ENCODE peak calls at places on chromosome 21, in eight cellular contexts. U, C, V, Z, N, R, O and M are unnamed samples.

GRCh38 chr21:45383615-45384201 is 21.3 kb upstream of the COL18A1 start:
- DNase-seq in N (no peak), R (no peak), V (no peak), Z (no peak), U (no peak), O (no peak), C (no peak), M (no peak)

GRCh38 chr21:31865429-31865970 is 7.3 kb upstream of the HUNK start:
- DNase-seq in N (no peak), C (no peak), O (no peak), Z (no peak), V (no peak), R (no peak), U (no peak), M (no peak)

GRCh38 chr21:20004353-20004752 is 993.9 kb upstream of the NCAM2 start:
- DNase-seq in N (peak), C (no peak), R (no peak), U (no peak), O (no peak), Z (no peak), V (no peak), M (no peak)

GRCh38 chr21:45528028-45528705 is 14.1 kb downstream of the SLC19A1 start:
- DNase-seq in Z (no peak), C (no peak), R (no peak), U (no peak), N (no peak), V (peak), O (no peak), M (no peak)

GRCh38 chr21:22597660-22598255 is 1599.5 kb downstream of the NCAM2 start:
- DNase-seq in V (no peak), C (no peak), Z (no peak), U (no peak), O (no peak), N (no peak), R (no peak), M (no peak)

GRCh38 chr21:43818685-43819084 is 29.3 kb downstream of the RRP1 start:
- DNase-seq in C (no peak), R (no peak), O (no peak), Z (no peak), V (no peak), N (no peak), U (no peak), M (no peak)

GRCh38 chr21:29145354-29145782 is 14.9 kb downstream of the MAP3K7CL start:
- DNase-seq in V (no peak), U (peak), O (no peak), C (no peak), N (peak), Z (peak), R (no peak), M (peak)

GRCh38 chr21:32861871-32862270 is 90.3 kb upstream of the PAXBP1 start:
- DNase-seq in Z (no peak), N (no peak), C (no peak), U (no peak), O (no peak), R (no peak), V (no peak), M (no peak)

GRCh38 chr21:40466893-40467483 is 380.0 kb downstream of the DSCAM start:
- DNase-seq in C (no peak), N (no peak), Z (no peak), U (no peak), R (no peak), O (no peak), V (no peak), M (peak)

GRCh38 chr21:29018540-29018939 is 609 bp downstream of the RWDD2B start:
- DNase-seq in O (no peak), V (no peak), C (no peak), R (no peak), N (no peak), U (peak), Z (no peak), M (no peak)

GRCh38 chr21:17343055-17343454 is 169.8 kb upstream of the CXADR start:
- DNase-seq in C (no peak), O (no peak), R (no peak), U (no peak), V (no peak), Z (no peak), N (no peak), M (no peak)

GRCh38 chr21:43266534-43266933 is 97.7 kb downstream of the CRYAA start:
- DNase-seq in V (no peak), U (no peak), C (no peak), N (no peak), R (no peak), Z (no peak), O (no peak), M (no peak)

GRCh38 chr21:41636636-41637625 is 129.0 kb upstream of the TMPRSS2 start:
- DNase-seq in O (no peak), C (no peak), N (peak), V (no peak), Z (no peak), U (no peak), R (no peak), M (no peak)

GRCh38 chr21:33546076-33546475 is 3.2 kb downstream of the SON start:
- DNase-seq in Z (no peak), V (no peak), O (no peak), C (no peak), R (no peak), U (no peak), N (no peak), M (no peak)

GRCh38 chr21:41147096-41147978 is 20.6 kb upstream of the BACE2 start:
- DNase-seq in O (no peak), U (no peak), R (no peak), N (no peak), C (no peak), Z (no peak), V (no peak), M (no peak)

GRCh38 chr21:38956791-38957571 is 151.3 kb downstream of the ETS2 start:
- DNase-seq in O (no peak), N (peak), R (no peak), Z (no peak), U (no peak), C (no peak), V (peak), M (peak)

GRCh38 chr21:35386491-35387079 is 337.5 kb upstream of the RUNX1 start:
- DNase-seq in C (no peak), R (no peak), O (no peak), N (no peak), U (no peak), V (no peak), Z (no peak), M (no peak)

GRCh38 chr21:43866659-43867331 is 1.8 kb downstream of the AGPAT3 start:
- DNase-seq in R (no peak), O (peak), Z (no peak), N (no peak), C (peak), U (peak), V (peak), M (no peak)

GRCh38 chr21:32921632-32922230 is 104.0 kb upstream of the OLIG2 start:
- DNase-seq in V (peak), O (peak), U (no peak), N (no peak), R (no peak), Z (no peak), C (peak), M (no peak)

GRCh38 chr21:44011123-44011773 is 861 bp upstream of the TRAPPC10 start:
- DNase-seq in R (no peak), V (peak), Z (no peak), O (no peak), N (no peak), U (no peak), C (no peak), M (no peak)

GRCh38 chr21:38775733-38776132 is 30.0 kb upstream of the ETS2 start:
- DNase-seq in R (no peak), N (no peak), Z (no peak), V (no peak), O (no peak), C (no peak), U (no peak), M (no peak)

GRCh38 chr21:31908106-31909031 is 35.5 kb downstream of the HUNK start:
- DNase-seq in U (no peak), R (no peak), O (no peak), Z (no peak), V (peak), C (no peak), N (no peak), M (no peak)

GRCh38 chr21:36932417-36932816 is 34.1 kb downstream of the HLCS start:
- DNase-seq in Z (no peak), U (no peak), C (no peak), O (no peak), R (no peak), V (no peak), N (no peak), M (no peak)

GRCh38 chr21:42039470-42039901 is 29.3 kb upstream of the ZBTB21 start:
- DNase-seq in C (no peak), R (no peak), V (no peak), O (no peak), N (no peak), U (peak), Z (no peak), M (no peak)

GRCh38 chr21:15130751-15131150 is 66.0 kb upstream of the NRIP1 start:
- DNase-seq in N (no peak), R (no peak), O (no peak), C (no peak), U (no peak), Z (no peak), V (no peak), M (no peak)

GRCh38 chr21:41631564-41632461 is 123.9 kb upstream of the TMPRSS2 start:
- DNase-seq in O (no peak), Z (no peak), R (no peak), U (no peak), V (peak), C (no peak), N (no peak), M (no peak)